ENCODE peak calls at places on chromosomes 7 and 10, in eight cellular contexts. One of them, this sample, is unnamed.

GRCh38 chr10:103295391-103296044 is 18.6 kb downstream of the INA start:
- DNase-seq in CD4-positive, alpha-beta memory T cell: no peak
- DNase-seq in hepatic stellate cell: peak; percentile 52
- DNase-seq in nucleus accumbens: no peak
- DNase-seq in hippocampal formation: no peak
- DNase-seq in activated CD8-positive, alpha-beta memory T cell treated with anti-CD3 and anti-CD28 coated beads, Interleukin-2, amount 50 U/mL, for 4 hours: no peak
- DNase-seq in tibial artery: no peak
- DNase-seq in DMS 273 treated with DMSO at 0.1 percent for 48 hours: no peak
- DNase-seq in this sample: no peak

GRCh38 chr7:133060016-133060415 is 21.9 kb downstream of the CHCHD3 start:
- DNase-seq in CD4-positive, alpha-beta memory T cell: no peak
- DNase-seq in hepatic stellate cell: no peak
- DNase-seq in nucleus accumbens: no peak
- DNase-seq in hippocampal formation: no peak
- DNase-seq in activated CD8-positive, alpha-beta memory T cell treated with anti-CD3 and anti-CD28 coated beads, Interleukin-2, amount 50 U/mL, for 4 hours: no peak
- DNase-seq in tibial artery: no peak
- DNase-seq in DMS 273 treated with DMSO at 0.1 percent for 48 hours: no peak
- DNase-seq in this sample: no peak

GRCh38 chr10:5525581-5526271 is 965 bp downstream of the CALML3 start:
- DNase-seq in CD4-positive, alpha-beta memory T cell: no peak
- DNase-seq in hepatic stellate cell: no peak
- DNase-seq in nucleus accumbens: no peak
- DNase-seq in hippocampal formation: no peak
- DNase-seq in activated CD8-positive, alpha-beta memory T cell treated with anti-CD3 and anti-CD28 coated beads, Interleukin-2, amount 50 U/mL, for 4 hours: no peak
- DNase-seq in tibial artery: peak; percentile 48
- DNase-seq in DMS 273 treated with DMSO at 0.1 percent for 48 hours: no peak
- DNase-seq in this sample: no peak

GRCh38 chr10:121662945-121663917 is 65.0 kb upstream of the FGFR2 start:
- DNase-seq in CD4-positive, alpha-beta memory T cell: no peak
- DNase-seq in hepatic stellate cell: no peak
- DNase-seq in nucleus accumbens: peak; percentile 54
- DNase-seq in hippocampal formation: no peak
- DNase-seq in activated CD8-positive, alpha-beta memory T cell treated with anti-CD3 and anti-CD28 coated beads, Interleukin-2, amount 50 U/mL, for 4 hours: no peak
- DNase-seq in tibial artery: no peak
- DNase-seq in DMS 273 treated with DMSO at 0.1 percent for 48 hours: no peak
- DNase-seq in this sample: no peak

GRCh38 chr7:44561962-44562621 is 11.6 kb downstream of the DDX56 start:
- DNase-seq in CD4-positive, alpha-beta memory T cell: no peak
- DNase-seq in hepatic stellate cell: no peak
- DNase-seq in nucleus accumbens: no peak
- DNase-seq in hippocampal formation: no peak
- DNase-seq in activated CD8-positive, alpha-beta memory T cell treated with anti-CD3 and anti-CD28 coated beads, Interleukin-2, amount 50 U/mL, for 4 hours: no peak
- DNase-seq in tibial artery: peak; percentile 35
- DNase-seq in DMS 273 treated with DMSO at 0.1 percent for 48 hours: no peak
- DNase-seq in this sample: no peak

GRCh38 chr10:21687197-21687993 is 153.4 kb downstream of the MLLT10 start:
- DNase-seq in CD4-positive, alpha-beta memory T cell: no peak
- DNase-seq in hepatic stellate cell: no peak
- DNase-seq in nucleus accumbens: no peak
- DNase-seq in hippocampal formation: no peak
- DNase-seq in activated CD8-positive, alpha-beta memory T cell treated with anti-CD3 and anti-CD28 coated beads, Interleukin-2, amount 50 U/mL, for 4 hours: no peak
- DNase-seq in tibial artery: no peak
- DNase-seq in DMS 273 treated with DMSO at 0.1 percent for 48 hours: no peak
- DNase-seq in this sample: no peak

GRCh38 chr10:8418631-8419030 is 364.1 kb downstream of the GATA3 start:
- DNase-seq in CD4-positive, alpha-beta memory T cell: no peak
- DNase-seq in hepatic stellate cell: no peak
- DNase-seq in nucleus accumbens: no peak
- DNase-seq in hippocampal formation: no peak
- DNase-seq in activated CD8-positive, alpha-beta memory T cell treated with anti-CD3 and anti-CD28 coated beads, Interleukin-2, amount 50 U/mL, for 4 hours: no peak
- DNase-seq in tibial artery: no peak
- DNase-seq in DMS 273 treated with DMSO at 0.1 percent for 48 hours: no peak
- DNase-seq in this sample: no peak

GRCh38 chr10:132532784-132533560 is 4.6 kb upstream of the INPP5A start:
- DNase-seq in CD4-positive, alpha-beta memory T cell: no peak
- DNase-seq in hepatic stellate cell: peak; percentile 69
- DNase-seq in nucleus accumbens: no peak
- DNase-seq in hippocampal formation: no peak
- DNase-seq in activated CD8-positive, alpha-beta memory T cell treated with anti-CD3 and anti-CD28 coated beads, Interleukin-2, amount 50 U/mL, for 4 hours: no peak
- DNase-seq in tibial artery: no peak
- DNase-seq in DMS 273 treated with DMSO at 0.1 percent for 48 hours: no peak
- DNase-seq in this sample: no peak

GRCh38 chr7:55593515-55594318 is 21.4 kb upstream of the VOPP1 start:
- DNase-seq in CD4-positive, alpha-beta memory T cell: peak; percentile 52
- DNase-seq in hepatic stellate cell: peak; percentile 80
- DNase-seq in nucleus accumbens: peak; percentile 69
- DNase-seq in hippocampal formation: no peak
- DNase-seq in activated CD8-positive, alpha-beta memory T cell treated with anti-CD3 and anti-CD28 coated beads, Interleukin-2, amount 50 U/mL, for 4 hours: peak; percentile 69
- DNase-seq in tibial artery: peak; percentile 77
- DNase-seq in DMS 273 treated with DMSO at 0.1 percent for 48 hours: no peak
- DNase-seq in this sample: no peak

GRCh38 chr10:95531041-95531809 is 29.9 kb downstream of the SORBS1 start:
- DNase-seq in CD4-positive, alpha-beta memory T cell: no peak
- DNase-seq in hepatic stellate cell: no peak
- DNase-seq in nucleus accumbens: no peak
- DNase-seq in hippocampal formation: no peak
- DNase-seq in activated CD8-positive, alpha-beta memory T cell treated with anti-CD3 and anti-CD28 coated beads, Interleukin-2, amount 50 U/mL, for 4 hours: no peak
- DNase-seq in tibial artery: no peak
- DNase-seq in DMS 273 treated with DMSO at 0.1 percent for 48 hours: no peak
- DNase-seq in this sample: no peak

GRCh38 chr7:140200102-140200989 is 23.6 kb upstream of the KDM7A start:
- DNase-seq in CD4-positive, alpha-beta memory T cell: no peak
- DNase-seq in hepatic stellate cell: peak; percentile 29
- DNase-seq in nucleus accumbens: peak; percentile 14
- DNase-seq in hippocampal formation: no peak
- DNase-seq in activated CD8-positive, alpha-beta memory T cell treated with anti-CD3 and anti-CD28 coated beads, Interleukin-2, amount 50 U/mL, for 4 hours: no peak
- DNase-seq in tibial artery: peak; percentile 84
- DNase-seq in DMS 273 treated with DMSO at 0.1 percent for 48 hours: no peak
- DNase-seq in this sample: no peak

GRCh38 chr7:37354661-37355131 is 94.0 kb downstream of the ELMO1 start:
- DNase-seq in CD4-positive, alpha-beta memory T cell: no peak
- DNase-seq in hepatic stellate cell: no peak
- DNase-seq in nucleus accumbens: peak; percentile 28
- DNase-seq in hippocampal formation: peak; percentile 41
- DNase-seq in activated CD8-positive, alpha-beta memory T cell treated with anti-CD3 and anti-CD28 coated beads, Interleukin-2, amount 50 U/mL, for 4 hours: peak; percentile 38
- DNase-seq in tibial artery: peak; percentile 93
- DNase-seq in DMS 273 treated with DMSO at 0.1 percent for 48 hours: no peak
- DNase-seq in this sample: peak; percentile 27

GRCh38 chr10:88065384-88066049 is 202.1 kb downstream of the PTEN start:
- DNase-seq in CD4-positive, alpha-beta memory T cell: no peak
- DNase-seq in hepatic stellate cell: no peak
- DNase-seq in nucleus accumbens: no peak
- DNase-seq in hippocampal formation: no peak
- DNase-seq in activated CD8-positive, alpha-beta memory T cell treated with anti-CD3 and anti-CD28 coated beads, Interleukin-2, amount 50 U/mL, for 4 hours: no peak
- DNase-seq in tibial artery: no peak
- DNase-seq in DMS 273 treated with DMSO at 0.1 percent for 48 hours: no peak
- DNase-seq in this sample: no peak

GRCh38 chr7:50299163-50299562 is 5.4 kb upstream of the IKZF1 start:
- DNase-seq in CD4-positive, alpha-beta memory T cell: no peak
- DNase-seq in hepatic stellate cell: no peak
- DNase-seq in nucleus accumbens: no peak
- DNase-seq in hippocampal formation: no peak
- DNase-seq in activated CD8-positive, alpha-beta memory T cell treated with anti-CD3 and anti-CD28 coated beads, Interleukin-2, amount 50 U/mL, for 4 hours: no peak
- DNase-seq in tibial artery: no peak
- DNase-seq in DMS 273 treated with DMSO at 0.1 percent for 48 hours: no peak
- DNase-seq in this sample: no peak

GRCh38 chr10:43667317-43667731 is 18.6 kb upstream of the ZNF32 start:
- DNase-seq in CD4-positive, alpha-beta memory T cell: no peak
- DNase-seq in hepatic stellate cell: peak; percentile 83
- DNase-seq in nucleus accumbens: peak; percentile 14
- DNase-seq in hippocampal formation: no peak
- DNase-seq in activated CD8-positive, alpha-beta memory T cell treated with anti-CD3 and anti-CD28 coated beads, Interleukin-2, amount 50 U/mL, for 4 hours: no peak
- DNase-seq in tibial artery: no peak
- DNase-seq in DMS 273 treated with DMSO at 0.1 percent for 48 hours: no peak
- DNase-seq in this sample: no peak

This sample was measured in hypothalamus.